ENCODE peak calls at places on chromosomes 3 and 15, in five cellular contexts. One of them, this sample, is unnamed.

GRCh38 chr3:23004971-23005370 is 198.2 kb upstream of the UBE2E2 start:
- DNase-seq in GM12864: no peak
- DNase-seq in left ventricle myocardium inferior: no peak
- DNase-seq in kidney epithelial cell: peak
- DNase-seq in PC-3: peak
- DNase-seq in this sample: no peak

GRCh38 chr3:4507010-4507596 is 14.0 kb downstream of the ITPR1 start:
- DNase-seq in GM12864: no peak
- DNase-seq in left ventricle myocardium inferior: no peak
- DNase-seq in kidney epithelial cell: no peak
- DNase-seq in PC-3: no peak
- DNase-seq in this sample: no peak

GRCh38 chr15:94232107-94232506 is 746 bp downstream of the MCTP2 start:
- DNase-seq in GM12864: no peak
- DNase-seq in left ventricle myocardium inferior: no peak
- DNase-seq in kidney epithelial cell: no peak
- DNase-seq in PC-3: no peak
- DNase-seq in this sample: no peak

GRCh38 chr3:73605388-73605787 is 19.4 kb downstream of the PDZRN3 start:
- DNase-seq in GM12864: no peak
- DNase-seq in left ventricle myocardium inferior: no peak
- DNase-seq in kidney epithelial cell: no peak
- DNase-seq in PC-3: no peak
- DNase-seq in this sample: no peak

GRCh38 chr3:31882895-31883294 is 98.2 kb downstream of the OSBPL10 start:
- DNase-seq in GM12864: no peak
- DNase-seq in left ventricle myocardium inferior: no peak
- DNase-seq in kidney epithelial cell: no peak
- DNase-seq in PC-3: no peak
- DNase-seq in this sample: no peak

GRCh38 chr3:42814914-42815507 is 5.8 kb downstream of the ACKR2 start:
- DNase-seq in GM12864: no peak
- DNase-seq in left ventricle myocardium inferior: no peak
- DNase-seq in kidney epithelial cell: no peak
- DNase-seq in PC-3: no peak
- DNase-seq in this sample: no peak

GRCh38 chr3:55746808-55747413 is 259.8 kb upstream of the WNT5A start:
- DNase-seq in GM12864: no peak
- DNase-seq in left ventricle myocardium inferior: no peak
- DNase-seq in kidney epithelial cell: no peak
- DNase-seq in PC-3: peak
- DNase-seq in this sample: no peak

GRCh38 chr3:12135029-12135634 is 23.6 kb downstream of the TIMP4 start:
- DNase-seq in GM12864: no peak
- DNase-seq in left ventricle myocardium inferior: peak
- DNase-seq in kidney epithelial cell: no peak
- DNase-seq in PC-3: peak
- DNase-seq in this sample: no peak

GRCh38 chr3:195549001-195549400 is 5.9 kb upstream of the PPP1R2 start:
- DNase-seq in GM12864: no peak
- DNase-seq in left ventricle myocardium inferior: no peak
- DNase-seq in kidney epithelial cell: no peak
- DNase-seq in PC-3: peak
- DNase-seq in this sample: no peak

GRCh38 chr3:170745211-170745718 is 124.7 kb downstream of the RPL22L1 start:
- DNase-seq in GM12864: no peak
- DNase-seq in left ventricle myocardium inferior: no peak
- DNase-seq in kidney epithelial cell: peak
- DNase-seq in PC-3: peak
- DNase-seq in this sample: no peak

GRCh38 chr15:69697913-69698312 is 245.3 kb downstream of the RPLP1 start:
- DNase-seq in GM12864: no peak
- DNase-seq in left ventricle myocardium inferior: peak
- DNase-seq in kidney epithelial cell: no peak
- DNase-seq in PC-3: no peak
- DNase-seq in this sample: no peak

GRCh38 chr3:168878655-168879054 is 782.9 kb upstream of the GOLIM4 start:
- DNase-seq in GM12864: no peak
- DNase-seq in left ventricle myocardium inferior: no peak
- DNase-seq in kidney epithelial cell: no peak
- DNase-seq in PC-3: peak
- DNase-seq in this sample: no peak

GRCh38 chr15:63052961-63053698 is 10.6 kb downstream of the TPM1 start:
- DNase-seq in GM12864: no peak
- DNase-seq in left ventricle myocardium inferior: peak
- DNase-seq in kidney epithelial cell: no peak
- DNase-seq in PC-3: no peak
- DNase-seq in this sample: no peak

GRCh38 chr3:39114456-39114855 is 7.0 kb downstream of the TTC21A start:
- DNase-seq in GM12864: no peak
- DNase-seq in left ventricle myocardium inferior: no peak
- DNase-seq in kidney epithelial cell: no peak
- DNase-seq in PC-3: no peak
- DNase-seq in this sample: no peak

GRCh38 chr15:96524676-96525417 is 194.3 kb downstream of the NR2F2 start:
- DNase-seq in GM12864: no peak
- DNase-seq in left ventricle myocardium inferior: no peak
- DNase-seq in kidney epithelial cell: no peak
- DNase-seq in PC-3: no peak
- DNase-seq in this sample: no peak

GRCh38 chr3:53880396-53881345 is 1.3 kb downstream of the ACTR8 start:
- DNase-seq in GM12864: no peak
- DNase-seq in left ventricle myocardium inferior: no peak
- DNase-seq in kidney epithelial cell: no peak
- DNase-seq in PC-3: no peak
- DNase-seq in this sample: no peak

GRCh38 chr15:40941528-40942336 is 11.5 kb upstream of the CHAC1 start:
- DNase-seq in GM12864: no peak
- DNase-seq in left ventricle myocardium inferior: peak
- DNase-seq in kidney epithelial cell: peak
- DNase-seq in PC-3: peak
- DNase-seq in this sample: no peak

GRCh38 chr15:40939909-40940801 is 11.0 kb downstream of the DLL4 start:
- DNase-seq in GM12864: no peak
- DNase-seq in left ventricle myocardium inferior: peak
- DNase-seq in kidney epithelial cell: no peak
- DNase-seq in PC-3: no peak
- DNase-seq in this sample: no peak

GRCh38 chr15:40942337-40942854 is 10.9 kb upstream of the CHAC1 start:
- DNase-seq in GM12864: no peak
- DNase-seq in left ventricle myocardium inferior: no peak
- DNase-seq in kidney epithelial cell: no peak
- DNase-seq in PC-3: no peak
- DNase-seq in this sample: no peak

GRCh38 chr15:40942865-40943264 is 10.4 kb upstream of the CHAC1 start:
- DNase-seq in GM12864: no peak
- DNase-seq in left ventricle myocardium inferior: no peak
- DNase-seq in kidney epithelial cell: no peak
- DNase-seq in PC-3: no peak
- DNase-seq in this sample: no peak

DNA sequence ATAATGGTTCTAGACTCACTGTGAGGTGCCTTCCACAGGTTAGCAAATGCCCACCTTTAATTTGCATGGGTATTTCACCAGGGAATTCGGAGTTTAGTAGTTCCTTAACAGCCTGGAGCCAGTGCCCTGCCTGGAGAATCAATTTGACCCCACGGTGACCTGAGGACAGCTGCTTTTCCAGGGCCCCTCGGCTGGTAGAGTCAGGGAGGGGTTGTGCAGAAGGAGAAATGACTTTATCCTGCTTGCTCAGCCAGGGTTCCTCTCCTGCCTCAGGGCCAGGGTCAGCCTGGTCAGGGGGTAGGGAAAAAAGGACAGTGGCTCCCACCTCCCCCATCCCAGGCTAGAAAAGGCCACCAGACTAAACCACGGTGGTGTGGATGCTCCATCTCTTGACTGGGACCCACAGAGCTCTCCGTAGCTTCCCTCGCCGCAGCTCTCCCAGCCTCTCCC is 12.0 kb downstream of the DLL4 start:
- DNase-seq in GM12864: no peak
- DNase-seq in left ventricle myocardium inferior: no peak
- DNase-seq in kidney epithelial cell: no peak
- DNase-seq in PC-3: no peak
- DNase-seq in this sample: no peak
- H3K4me3 ChIP-seq in GM12864: peak
- H3K4me3 ChIP-seq in left ventricle myocardium inferior: peak
- H3K4me3 ChIP-seq in kidney epithelial cell: peak
- H3K4me3 ChIP-seq in PC-3: peak
- H3K4me3 ChIP-seq in this sample: peak

DNA sequence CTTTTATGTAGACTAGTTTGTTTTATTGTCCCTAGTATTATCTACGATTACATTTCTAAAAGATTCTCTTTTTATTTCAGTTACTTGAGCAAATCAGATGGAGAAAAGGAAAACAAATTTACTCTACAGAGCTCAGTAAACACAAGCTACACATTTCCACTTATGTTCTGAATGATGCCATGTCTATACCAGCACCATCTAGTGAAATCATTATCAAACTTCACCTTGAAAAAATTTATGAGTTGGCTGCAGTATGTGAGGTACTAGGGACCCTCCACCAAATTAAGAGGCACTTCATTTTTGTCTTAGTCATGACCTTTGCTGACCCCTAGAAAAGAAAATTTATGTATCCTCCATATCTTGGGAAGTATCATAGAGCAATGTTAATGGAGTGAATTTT is 827.4 kb downstream of the SI start:
- DNase-seq in GM12864: no peak
- DNase-seq in left ventricle myocardium inferior: no peak
- DNase-seq in kidney epithelial cell: no peak
- DNase-seq in PC-3: peak
- DNase-seq in this sample: no peak
- TF ChIP-seq CTCF in GM12864: no peak
- TF ChIP-seq CTCF in left ventricle myocardium inferior: no peak
- TF ChIP-seq CTCF in kidney epithelial cell: no peak
- TF ChIP-seq CTCF in PC-3: no peak
- TF ChIP-seq CTCF in this sample: no peak

DNA sequence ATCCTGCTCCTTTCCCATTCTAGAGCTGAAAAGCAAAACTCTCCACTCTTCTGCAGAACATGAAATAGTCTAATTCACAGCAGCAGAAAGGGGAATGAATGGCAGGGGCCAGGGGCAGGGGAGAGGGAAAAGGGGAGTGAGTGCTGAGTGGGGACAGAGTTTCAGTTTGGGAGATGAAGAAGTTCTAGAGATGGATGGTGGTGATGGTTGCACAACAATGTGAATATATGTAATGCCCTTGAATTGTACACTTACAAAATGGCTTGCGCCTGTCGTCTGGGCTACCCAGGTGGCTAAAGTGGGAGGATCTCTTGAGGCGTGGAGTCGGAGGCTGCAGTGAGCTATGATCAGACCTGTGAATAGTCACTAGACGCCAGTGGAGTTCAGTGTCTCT is 78.5 kb upstream of the MEF2A start:
- DNase-seq in GM12864: no peak
- DNase-seq in left ventricle myocardium inferior: no peak
- DNase-seq in kidney epithelial cell: no peak
- DNase-seq in PC-3: no peak
- DNase-seq in this sample: no peak
- H3K4me3 ChIP-seq in GM12864: no peak
- H3K4me3 ChIP-seq in left ventricle myocardium inferior: no peak
- H3K4me3 ChIP-seq in kidney epithelial cell: no peak
- H3K4me3 ChIP-seq in PC-3: no peak
- H3K4me3 ChIP-seq in this sample: no peak

GRCh38 chr15:50501815-50502214 is 44.7 kb downstream of the USP50 start:
- DNase-seq in GM12864: no peak
- DNase-seq in left ventricle myocardium inferior: no peak
- DNase-seq in kidney epithelial cell: no peak
- DNase-seq in PC-3: peak
- DNase-seq in this sample: no peak
- TF ChIP-seq CTCF in GM12864: no peak
- TF ChIP-seq CTCF in left ventricle myocardium inferior: no peak
- TF ChIP-seq CTCF in kidney epithelial cell: no peak
- TF ChIP-seq CTCF in PC-3: no peak
- TF ChIP-seq CTCF in this sample: no peak

DNA sequence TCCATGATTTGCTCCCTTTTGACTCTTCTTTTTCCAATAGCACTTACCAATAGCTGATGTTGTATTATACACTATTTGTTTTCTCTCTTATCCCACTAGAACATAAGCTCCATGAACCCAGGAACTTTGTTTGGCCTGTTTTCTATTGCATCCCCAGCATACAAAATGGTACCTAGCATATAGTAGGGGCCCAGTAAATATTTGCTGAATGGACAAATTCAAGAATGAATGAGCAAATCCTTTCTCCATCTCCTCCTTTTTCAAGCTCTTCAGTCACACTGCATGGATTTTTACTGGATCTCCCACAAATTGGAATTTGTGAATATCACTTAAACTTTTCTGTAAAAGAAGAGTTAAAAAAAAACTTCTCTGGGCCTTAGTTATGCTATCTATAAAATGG is 66.6 kb upstream of the FEZF2 start:
- DNase-seq in GM12864: no peak
- DNase-seq in left ventricle myocardium inferior: no peak
- DNase-seq in kidney epithelial cell: no peak
- DNase-seq in PC-3: no peak
- DNase-seq in this sample: no peak
- H3K4me3 ChIP-seq in GM12864: no peak
- H3K4me3 ChIP-seq in left ventricle myocardium inferior: no peak
- H3K4me3 ChIP-seq in kidney epithelial cell: no peak
- H3K4me3 ChIP-seq in PC-3: no peak
- H3K4me3 ChIP-seq in this sample: no peak

GRCh38 chr3:59143447-59143846 is 93.6 kb upstream of the CFAP20DC start:
- DNase-seq in GM12864: no peak
- DNase-seq in left ventricle myocardium inferior: no peak
- DNase-seq in kidney epithelial cell: no peak
- DNase-seq in PC-3: peak
- DNase-seq in this sample: no peak
- TF ChIP-seq CTCF in GM12864: peak
- TF ChIP-seq CTCF in left ventricle myocardium inferior: no peak
- TF ChIP-seq CTCF in kidney epithelial cell: no peak
- TF ChIP-seq CTCF in PC-3: peak
- TF ChIP-seq CTCF in this sample: peak

This sample was measured in AG04449.